ENCODE peak calls at places on chromosomes 6 and 20, in eight cellular contexts. One of them, this sample, is unnamed. For H3K4me1, the result is how much of the 10 kb centered on the place peaks cover.

GRCh38 chr6:83462524-83462923 is 31.7 kb upstream of the ME1 start:
- DNase-seq in PC-3: no peak
- DNase-seq in neural progenitor cell: peak
- DNase-seq in testis: no peak
- DNase-seq in A549: no peak
- DNase-seq in upper lobe of right lung: no peak
- DNase-seq in PC-9: no peak
- DNase-seq in hepatocyte: no peak
- DNase-seq in this sample: no peak

GRCh38 chr20:63939061-63939935 is 16.9 kb downstream of the UCKL1 start:
- DNase-seq in A549: no peak
- DNase-seq in testis: no peak
- DNase-seq in hepatocyte: no peak
- DNase-seq in PC-9: no peak
- DNase-seq in PC-3: no peak
- DNase-seq in upper lobe of right lung: no peak
- DNase-seq in neural progenitor cell: no peak
- DNase-seq in this sample: peak

GRCh38 chr6:131636880-131637792 is at the start of gene ENPP3:
- DNase-seq in A549: no peak
- DNase-seq in neural progenitor cell: no peak
- DNase-seq in PC-9: no peak
- DNase-seq in PC-3: no peak
- DNase-seq in hepatocyte: peak
- DNase-seq in testis: no peak
- DNase-seq in upper lobe of right lung: no peak
- DNase-seq in this sample: no peak

GRCh38 chr20:38091447-38092216 is 58.1 kb downstream of the RPRD1B start:
- DNase-seq in upper lobe of right lung: no peak
- DNase-seq in hepatocyte: no peak
- DNase-seq in PC-3: no peak
- DNase-seq in A549: no peak
- DNase-seq in PC-9: no peak
- DNase-seq in testis: no peak
- DNase-seq in neural progenitor cell: no peak
- DNase-seq in this sample: no peak

GRCh38 chr6:159594750-159595117 is 98.3 kb downstream of the SOD2 start:
- DNase-seq in hepatocyte: no peak
- DNase-seq in neural progenitor cell: no peak
- DNase-seq in A549: peak
- DNase-seq in testis: no peak
- DNase-seq in upper lobe of right lung: no peak
- DNase-seq in PC-9: no peak
- DNase-seq in PC-3: peak
- DNase-seq in this sample: peak

GRCh38 chr6:5619249-5619648 is 357.9 kb downstream of the FARS2 start:
- DNase-seq in PC-9: no peak
- DNase-seq in hepatocyte: no peak
- DNase-seq in testis: no peak
- DNase-seq in neural progenitor cell: no peak
- DNase-seq in PC-3: no peak
- DNase-seq in upper lobe of right lung: no peak
- DNase-seq in A549: no peak
- DNase-seq in this sample: no peak

GRCh38 chr6:90194371-90194841 is 102.2 kb downstream of the BACH2 start:
- DNase-seq in neural progenitor cell: no peak
- DNase-seq in testis: no peak
- DNase-seq in PC-3: peak
- DNase-seq in hepatocyte: no peak
- DNase-seq in PC-9: no peak
- DNase-seq in A549: no peak
- DNase-seq in upper lobe of right lung: no peak
- DNase-seq in this sample: peak

GRCh38 chr20:52998268-52998667 is 26.1 kb downstream of the TSHZ2 start:
- DNase-seq in A549: no peak
- DNase-seq in PC-9: no peak
- DNase-seq in hepatocyte: no peak
- DNase-seq in testis: no peak
- DNase-seq in PC-3: no peak
- DNase-seq in upper lobe of right lung: no peak
- DNase-seq in neural progenitor cell: no peak
- DNase-seq in this sample: no peak

GRCh38 chr6:26122402-26122792 is 35.2 kb downstream of the HFE start:
- DNase-seq in upper lobe of right lung: no peak
- DNase-seq in neural progenitor cell: peak
- DNase-seq in testis: no peak
- DNase-seq in PC-9: no peak
- DNase-seq in PC-3: peak
- DNase-seq in hepatocyte: peak
- DNase-seq in A549: no peak
- DNase-seq in this sample: no peak

GRCh38 chr6:168332020-168332419 is 12.4 kb upstream of the DACT2 start:
- DNase-seq in testis: no peak
- DNase-seq in neural progenitor cell: peak
- DNase-seq in PC-3: no peak
- DNase-seq in PC-9: no peak
- DNase-seq in hepatocyte: no peak
- DNase-seq in A549: no peak
- DNase-seq in upper lobe of right lung: no peak
- DNase-seq in this sample: no peak

GRCh38 chr6:157569543-157569942 is 188.6 kb downstream of the ZDHHC14 start:
- DNase-seq in testis: no peak
- DNase-seq in PC-9: no peak
- DNase-seq in upper lobe of right lung: no peak
- DNase-seq in PC-3: no peak
- DNase-seq in A549: no peak
- DNase-seq in neural progenitor cell: no peak
- DNase-seq in hepatocyte: no peak
- DNase-seq in this sample: no peak

GRCh38 chr6:17393335-17394191 is at the start of gene CAP2:
- DNase-seq in PC-3: peak
- DNase-seq in hepatocyte: peak
- DNase-seq in A549: peak
- DNase-seq in PC-9: peak
- DNase-seq in neural progenitor cell: peak
- DNase-seq in testis: peak
- DNase-seq in upper lobe of right lung: peak
- DNase-seq in this sample: peak

GRCh38 chr20:31708839-31709534 is 13.7 kb downstream of the BCL2L1 start:
- DNase-seq in PC-3: peak
- DNase-seq in PC-9: no peak
- DNase-seq in upper lobe of right lung: no peak
- DNase-seq in A549: no peak
- DNase-seq in hepatocyte: peak
- DNase-seq in neural progenitor cell: no peak
- DNase-seq in testis: no peak
- DNase-seq in this sample: no peak

GRCh38 chr20:39049148-39049547 is 87.0 kb downstream of the DHX35 start:
- DNase-seq in upper lobe of right lung: no peak
- DNase-seq in testis: no peak
- DNase-seq in PC-3: no peak
- DNase-seq in PC-9: no peak
- DNase-seq in neural progenitor cell: no peak
- DNase-seq in hepatocyte: no peak
- DNase-seq in A549: no peak
- DNase-seq in this sample: no peak

GRCh38 chr6:45483021-45483420 is 105.3 kb upstream of the SUPT3H start:
- DNase-seq in upper lobe of right lung: no peak
- DNase-seq in PC-9: no peak
- DNase-seq in neural progenitor cell: no peak
- DNase-seq in PC-3: no peak
- DNase-seq in A549: no peak
- DNase-seq in hepatocyte: peak
- DNase-seq in testis: no peak
- DNase-seq in this sample: no peak

GRCh38 chr6:45479834-45480696 is 102.3 kb upstream of the SUPT3H start:
- DNase-seq in PC-3: no peak
- DNase-seq in neural progenitor cell: peak
- DNase-seq in upper lobe of right lung: no peak
- DNase-seq in PC-9: no peak
- DNase-seq in testis: no peak
- DNase-seq in hepatocyte: peak
- DNase-seq in A549: no peak
- DNase-seq in this sample: no peak

GRCh38 chr6:45483501-45483900 is 105.8 kb upstream of the SUPT3H start:
- DNase-seq in neural progenitor cell: no peak
- DNase-seq in A549: no peak
- DNase-seq in hepatocyte: no peak
- DNase-seq in PC-3: no peak
- DNase-seq in upper lobe of right lung: no peak
- DNase-seq in PC-9: no peak
- DNase-seq in testis: no peak
- DNase-seq in this sample: no peak

GRCh38 chr6:45478235-45478634 is 100.5 kb upstream of the SUPT3H start:
- DNase-seq in PC-3: peak
- DNase-seq in neural progenitor cell: no peak
- DNase-seq in upper lobe of right lung: no peak
- DNase-seq in testis: no peak
- DNase-seq in PC-9: no peak
- DNase-seq in hepatocyte: no peak
- DNase-seq in A549: no peak
- DNase-seq in this sample: peak

GRCh38 chr6:45480697-45481415 is 103.1 kb upstream of the SUPT3H start:
- DNase-seq in upper lobe of right lung: no peak
- DNase-seq in PC-9: no peak
- DNase-seq in PC-3: no peak
- DNase-seq in testis: no peak
- DNase-seq in hepatocyte: no peak
- DNase-seq in A549: no peak
- DNase-seq in neural progenitor cell: no peak
- DNase-seq in this sample: no peak
- H3K4me1 ChIP-seq in upper lobe of right lung: under half
- H3K4me1 ChIP-seq in PC-9: under half
- H3K4me1 ChIP-seq in PC-3: under half
- H3K4me1 ChIP-seq in testis: under half
- H3K4me1 ChIP-seq in hepatocyte: under half
- H3K4me1 ChIP-seq in A549: under half
- H3K4me1 ChIP-seq in neural progenitor cell: under half
- H3K4me1 ChIP-seq in this sample: under half

GRCh38 chr20:62614961-62615680 is 27.2 kb upstream of the SLCO4A1 start:
- DNase-seq in neural progenitor cell: no peak
- DNase-seq in upper lobe of right lung: no peak
- DNase-seq in hepatocyte: no peak
- DNase-seq in A549: no peak
- DNase-seq in testis: no peak
- DNase-seq in PC-9: no peak
- DNase-seq in PC-3: no peak
- DNase-seq in this sample: no peak
- TF ChIP-seq CTCF in neural progenitor cell: no peak
- TF ChIP-seq CTCF in upper lobe of right lung: no peak
- TF ChIP-seq CTCF in hepatocyte: no peak
- TF ChIP-seq CTCF in A549: no peak
- TF ChIP-seq CTCF in testis: no peak
- TF ChIP-seq CTCF in PC-9: no peak
- TF ChIP-seq CTCF in PC-3: no peak
- TF ChIP-seq CTCF in this sample: no peak

GRCh38 chr20:49276201-49276894 is 1.5 kb downstream of the ZNFX1 start:
- DNase-seq in A549: no peak
- DNase-seq in neural progenitor cell: no peak
- DNase-seq in upper lobe of right lung: no peak
- DNase-seq in hepatocyte: peak
- DNase-seq in PC-9: peak
- DNase-seq in testis: peak
- DNase-seq in PC-3: peak
- DNase-seq in this sample: peak
- H3K4me1 ChIP-seq in A549: under half
- H3K4me1 ChIP-seq in neural progenitor cell: under half
- H3K4me1 ChIP-seq in upper lobe of right lung: half or more
- H3K4me1 ChIP-seq in hepatocyte: under half
- H3K4me1 ChIP-seq in PC-9: under half
- H3K4me1 ChIP-seq in testis: under half
- H3K4me1 ChIP-seq in PC-3: under half
- H3K4me1 ChIP-seq in this sample: under half

GRCh38 chr20:18904624-18905023 is 91.0 kb downstream of the SCP2D1 start:
- DNase-seq in testis: peak
- DNase-seq in upper lobe of right lung: no peak
- DNase-seq in PC-9: no peak
- DNase-seq in PC-3: peak
- DNase-seq in A549: no peak
- DNase-seq in hepatocyte: peak
- DNase-seq in neural progenitor cell: peak
- DNase-seq in this sample: no peak
- TF ChIP-seq CTCF in testis: peak
- TF ChIP-seq CTCF in upper lobe of right lung: peak
- TF ChIP-seq CTCF in PC-9: peak
- TF ChIP-seq CTCF in PC-3: peak
- TF ChIP-seq CTCF in A549: peak
- TF ChIP-seq CTCF in hepatocyte: peak
- TF ChIP-seq CTCF in neural progenitor cell: peak
- TF ChIP-seq CTCF in this sample: peak

GRCh38 chr6:44203955-44204354 is 12.8 kb upstream of the MYMX start:
- DNase-seq in PC-9: peak
- DNase-seq in upper lobe of right lung: no peak
- DNase-seq in hepatocyte: no peak
- DNase-seq in PC-3: peak
- DNase-seq in testis: no peak
- DNase-seq in A549: no peak
- DNase-seq in neural progenitor cell: no peak
- DNase-seq in this sample: no peak
- H3K4me1 ChIP-seq in PC-9: under half
- H3K4me1 ChIP-seq in upper lobe of right lung: under half
- H3K4me1 ChIP-seq in hepatocyte: under half
- H3K4me1 ChIP-seq in PC-3: under half
- H3K4me1 ChIP-seq in testis: under half
- H3K4me1 ChIP-seq in A549: under half
- H3K4me1 ChIP-seq in neural progenitor cell: under half
- H3K4me1 ChIP-seq in this sample: under half

DNA sequence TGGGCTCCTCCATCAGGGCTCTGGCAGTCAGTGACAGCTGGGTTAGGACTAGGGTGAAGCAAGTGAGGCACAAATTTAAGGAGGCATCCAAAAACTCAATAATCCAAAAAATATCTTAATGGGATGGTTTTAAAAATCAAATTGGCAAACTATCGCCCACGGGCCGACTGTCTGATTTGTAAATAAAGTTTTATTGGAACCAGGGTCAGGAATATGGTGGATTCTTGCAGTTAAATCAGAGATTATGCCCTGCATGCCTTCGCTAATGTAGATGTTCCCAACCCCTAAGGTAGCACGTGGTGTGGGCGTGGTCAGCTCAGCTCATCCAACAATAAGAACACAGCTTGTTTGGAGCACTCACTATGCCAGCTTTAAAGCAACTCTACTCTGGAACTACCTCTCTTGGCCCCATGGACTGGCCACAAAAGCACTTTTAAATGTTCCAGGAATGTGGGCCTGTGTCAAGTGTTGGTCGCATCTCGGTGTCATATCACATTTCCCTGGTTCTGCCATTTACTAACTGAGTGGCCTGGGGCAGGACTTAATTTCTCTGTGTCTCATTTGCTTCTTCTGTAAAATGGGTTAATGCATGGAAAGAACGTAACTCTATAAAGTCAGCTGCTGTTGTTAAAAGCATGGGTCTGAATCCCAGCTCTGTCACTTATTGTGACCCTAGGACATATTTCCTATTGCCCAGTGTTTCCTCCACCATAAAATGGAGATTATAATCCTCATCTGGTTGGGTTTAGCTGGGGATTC is 7.0 kb downstream of the TP53RK start:
- DNase-seq in PC-9: no peak
- DNase-seq in A549: no peak
- DNase-seq in testis: no peak
- DNase-seq in upper lobe of right lung: no peak
- DNase-seq in hepatocyte: no peak
- DNase-seq in PC-3: no peak
- DNase-seq in neural progenitor cell: peak
- DNase-seq in this sample: no peak
- TF ChIP-seq CTCF in PC-9: no peak
- TF ChIP-seq CTCF in A549: no peak
- TF ChIP-seq CTCF in testis: no peak
- TF ChIP-seq CTCF in upper lobe of right lung: no peak
- TF ChIP-seq CTCF in hepatocyte: no peak
- TF ChIP-seq CTCF in PC-3: no peak
- TF ChIP-seq CTCF in neural progenitor cell: no peak
- TF ChIP-seq CTCF in this sample: no peak

This sample was measured in foreskin keratinocyte.